ENCODE peak calls at places on chromosomes 2 and 18, in four cellular contexts. One of them, this sample, is unnamed.

GRCh38 chr2:55993685-55994084 is 70.1 kb upstream of the EFEMP1 start:
- DNase-seq in GM12878: no peak
- DNase-seq in K562: no peak
- DNase-seq in HepG2: no peak
- DNase-seq in this sample: no peak

GRCh38 chr2:129765326-129766158 is 213.9 kb upstream of the RAB6C start:
- DNase-seq in GM12878: no peak
- DNase-seq in K562: no peak
- DNase-seq in HepG2: no peak
- DNase-seq in this sample: no peak

GRCh38 chr18:35110554-35111058 is 69.4 kb downstream of the MAPRE2 start:
- DNase-seq in GM12878: no peak
- DNase-seq in K562: peak; percentile 77
- DNase-seq in HepG2: no peak
- DNase-seq in this sample: no peak

GRCh38 chr2:42984081-42984480 is 191.7 kb upstream of the HAAO start:
- DNase-seq in GM12878: no peak
- DNase-seq in K562: no peak
- DNase-seq in HepG2: no peak
- DNase-seq in this sample: no peak

GRCh38 chr2:67579207-67579606 is 182.1 kb downstream of the ETAA1 start:
- DNase-seq in GM12878: no peak
- DNase-seq in K562: no peak
- DNase-seq in HepG2: no peak
- DNase-seq in this sample: no peak

GRCh38 chr2:85551698-85552678 is 9.3 kb downstream of the GGCX start:
- DNase-seq in GM12878: peak; percentile 56
- DNase-seq in K562: peak; percentile 64
- DNase-seq in HepG2: peak; percentile 83
- DNase-seq in this sample: peak; percentile 71

GRCh38 chr2:43839776-43840564 is 1.2 kb downstream of the ABCG8 start:
- DNase-seq in GM12878: no peak
- DNase-seq in K562: peak; percentile 3
- DNase-seq in HepG2: no peak
- DNase-seq in this sample: peak; percentile 3

GRCh38 chr2:184890311-184890710 is 292.0 kb downstream of the ZNF804A start:
- DNase-seq in GM12878: no peak
- DNase-seq in K562: no peak
- DNase-seq in HepG2: no peak
- DNase-seq in this sample: no peak

GRCh38 chr2:121052507-121052906 is 232.5 kb downstream of the TFCP2L1 start:
- DNase-seq in GM12878: no peak
- DNase-seq in K562: no peak
- DNase-seq in HepG2: no peak
- DNase-seq in this sample: no peak

GRCh38 chr2:44668336-44668735 is 273.2 kb upstream of the SIX3 start:
- DNase-seq in GM12878: no peak
- DNase-seq in K562: no peak
- DNase-seq in HepG2: peak; percentile 18
- DNase-seq in this sample: peak; percentile 21

GRCh38 chr18:33579147-33579867 is 1.3 kb downstream of the ASXL3 start:
- DNase-seq in GM12878: no peak
- DNase-seq in K562: no peak
- DNase-seq in HepG2: no peak
- DNase-seq in this sample: no peak

GRCh38 chr2:25332571-25332970 is 9.2 kb downstream of the DNMT3A start:
- DNase-seq in GM12878: no peak
- DNase-seq in K562: no peak
- DNase-seq in HepG2: no peak
- DNase-seq in this sample: no peak

GRCh38 chr18:47526147-47526546 is 274.7 kb upstream of the SKOR2 start:
- DNase-seq in GM12878: no peak
- DNase-seq in K562: no peak
- DNase-seq in HepG2: no peak
- DNase-seq in this sample: no peak

GRCh38 chr18:44823286-44823685 is 142.6 kb downstream of the SETBP1 start:
- DNase-seq in GM12878: no peak
- DNase-seq in K562: no peak
- DNase-seq in HepG2: no peak
- DNase-seq in this sample: no peak

GRCh38 chr2:128568106-128568505 is 249.4 kb upstream of the HS6ST1 start:
- DNase-seq in GM12878: no peak
- DNase-seq in K562: no peak
- DNase-seq in HepG2: no peak
- DNase-seq in this sample: no peak

GRCh38 chr2:84873350-84873749 is 7.5 kb downstream of the TRABD2A start:
- DNase-seq in GM12878: no peak
- DNase-seq in K562: no peak
- DNase-seq in HepG2: no peak
- DNase-seq in this sample: no peak

GRCh38 chr2:102266204-102266603 is 45.2 kb upstream of the IL1RL1 start:
- DNase-seq in GM12878: no peak
- DNase-seq in K562: no peak
- DNase-seq in HepG2: no peak
- DNase-seq in this sample: no peak

GRCh38 chr18:75132068-75132467 is 76.9 kb downstream of the PTGR3 start:
- DNase-seq in GM12878: no peak
- DNase-seq in K562: no peak
- DNase-seq in HepG2: no peak
- DNase-seq in this sample: no peak
- TF ChIP-seq TARDBP in GM12878: no peak
- TF ChIP-seq TARDBP in K562: no peak
- TF ChIP-seq TARDBP in HepG2: no peak
- TF ChIP-seq TARDBP in this sample: no peak

GRCh38 chr2:203586696-203587095 is 51.6 kb upstream of the RAPH1 start:
- DNase-seq in GM12878: no peak
- DNase-seq in K562: no peak
- DNase-seq in HepG2: no peak
- DNase-seq in this sample: no peak
- TF ChIP-seq FOXK2 in GM12878: no peak
- TF ChIP-seq FOXK2 in K562: no peak
- TF ChIP-seq FOXK2 in HepG2: no peak
- TF ChIP-seq FOXK2 in this sample: no peak

GRCh38 chr2:234095301-234095700 is 44.8 kb downstream of the SPP2 start:
- DNase-seq in GM12878: no peak
- DNase-seq in K562: no peak
- DNase-seq in HepG2: no peak
- DNase-seq in this sample: no peak

GRCh38 chr2:234091432-234091879 is 41.0 kb downstream of the SPP2 start:
- DNase-seq in GM12878: no peak
- DNase-seq in K562: no peak
- DNase-seq in HepG2: no peak
- DNase-seq in this sample: no peak

GRCh38 chr2:234096164-234096563 is 45.7 kb downstream of the SPP2 start:
- DNase-seq in GM12878: no peak
- DNase-seq in K562: no peak
- DNase-seq in HepG2: no peak
- DNase-seq in this sample: no peak

DNA sequence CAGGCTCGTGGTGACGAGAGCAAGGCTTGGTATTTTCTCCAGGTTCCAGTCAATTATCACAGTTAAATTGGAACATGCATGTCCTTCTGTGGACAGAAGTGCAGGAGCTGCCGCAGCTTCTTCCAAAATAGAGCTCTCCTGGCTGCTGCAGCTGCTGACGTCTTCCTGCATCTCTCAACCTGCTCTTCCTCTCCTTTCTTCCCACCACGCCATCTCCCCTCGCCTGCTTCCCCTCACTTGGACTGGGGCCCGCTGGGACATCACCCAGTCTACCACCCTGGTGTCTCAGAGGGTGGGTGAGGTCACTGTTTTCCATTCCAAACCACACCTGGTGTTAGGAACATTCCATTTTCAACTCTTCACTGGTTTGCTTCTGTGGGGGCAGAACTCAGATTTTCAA is 41.4 kb downstream of the SPP2 start:
- DNase-seq in GM12878: no peak
- DNase-seq in K562: no peak
- DNase-seq in HepG2: no peak
- DNase-seq in this sample: no peak
- TF ChIP-seq TARDBP in GM12878: no peak
- TF ChIP-seq TARDBP in K562: no peak
- TF ChIP-seq TARDBP in HepG2: no peak
- TF ChIP-seq TARDBP in this sample: no peak

GRCh38 chr2:118774458-118775133 is 72.9 kb downstream of the EN1 start:
- DNase-seq in GM12878: no peak
- DNase-seq in K562: peak; percentile 80
- DNase-seq in HepG2: no peak
- DNase-seq in this sample: peak; percentile 83
- TF ChIP-seq FOXK2 in GM12878: no peak
- TF ChIP-seq FOXK2 in K562: no peak
- TF ChIP-seq FOXK2 in HepG2: no peak
- TF ChIP-seq FOXK2 in this sample: no peak

DNA sequence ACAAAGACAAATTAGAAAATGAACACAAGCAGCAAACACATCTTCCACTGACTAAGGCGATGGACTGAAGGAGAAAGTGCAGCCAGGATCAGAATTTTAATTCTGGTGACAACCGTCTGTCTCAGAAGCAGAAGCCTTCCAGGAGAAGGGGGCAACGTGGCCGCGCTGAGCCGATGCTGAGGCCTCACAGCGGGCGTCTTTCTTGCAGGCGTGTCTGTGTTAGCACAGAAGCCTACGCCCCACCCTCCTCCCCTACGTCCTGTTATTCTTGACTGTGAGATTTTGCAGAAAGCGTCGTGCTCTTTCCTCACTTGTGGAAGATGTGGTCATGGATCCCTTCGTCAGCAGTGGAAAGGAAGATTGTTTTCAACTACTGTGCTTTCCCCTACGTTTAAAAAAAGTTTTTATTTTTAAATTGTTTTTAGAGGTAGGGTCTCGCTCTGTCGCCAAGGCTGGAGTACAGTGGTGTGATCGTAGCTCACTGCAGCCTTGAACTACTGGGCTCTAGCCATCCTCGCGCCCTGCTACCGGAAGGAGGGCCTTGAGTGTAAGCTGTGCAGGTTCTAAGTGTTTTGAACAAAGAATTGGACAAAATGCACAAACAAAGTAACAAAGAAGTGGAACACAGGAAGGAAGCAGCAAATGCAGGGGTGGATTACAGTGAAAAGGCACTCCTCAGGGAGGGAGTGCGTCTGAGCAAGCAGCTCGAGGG is 422.0 kb downstream of the GALR1 start:
- DNase-seq in GM12878: no peak
- DNase-seq in K562: no peak
- DNase-seq in HepG2: no peak
- DNase-seq in this sample: peak; percentile 7
- TF ChIP-seq TARDBP in GM12878: no peak
- TF ChIP-seq TARDBP in K562: no peak
- TF ChIP-seq TARDBP in HepG2: no peak
- TF ChIP-seq TARDBP in this sample: no peak

DNA sequence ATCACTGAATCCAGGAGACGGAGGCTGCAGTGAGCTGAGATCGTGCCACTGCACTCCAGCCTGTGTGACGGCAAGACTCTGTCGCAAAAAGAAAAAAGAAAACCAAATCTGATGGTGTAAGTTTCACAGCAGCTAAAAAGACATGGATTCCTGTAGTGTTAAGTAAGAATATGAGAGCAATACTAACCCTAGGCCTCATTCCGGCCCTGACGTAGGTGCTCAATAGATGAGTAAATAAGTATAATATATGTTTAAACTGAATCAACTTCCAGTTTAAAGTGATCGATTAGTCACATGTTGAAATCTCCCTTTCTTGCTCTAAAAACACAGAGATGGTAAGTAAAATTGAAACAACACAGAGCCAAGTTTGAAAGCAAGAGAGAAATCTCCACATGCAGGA is 8.0 kb downstream of the ME2 start:
- DNase-seq in GM12878: no peak
- DNase-seq in K562: no peak
- DNase-seq in HepG2: no peak
- DNase-seq in this sample: no peak
- TF ChIP-seq FOXK2 in GM12878: no peak
- TF ChIP-seq FOXK2 in K562: no peak
- TF ChIP-seq FOXK2 in HepG2: no peak
- TF ChIP-seq FOXK2 in this sample: no peak

GRCh38 chr18:54416459-54416858 is 58.8 kb downstream of the C18orf54 start:
- DNase-seq in GM12878: no peak
- DNase-seq in K562: no peak
- DNase-seq in HepG2: no peak
- DNase-seq in this sample: no peak
- TF ChIP-seq TARDBP in GM12878: no peak
- TF ChIP-seq TARDBP in K562: no peak
- TF ChIP-seq TARDBP in HepG2: no peak
- TF ChIP-seq TARDBP in this sample: no peak